ENCODE peak calls at places on chromosomes 12 and 14, in four cellular contexts. One of them, this sample, is unnamed.

GRCh38 chr12:128381537-128381936 is 114.6 kb downstream of the TMEM132C start:
- DNase-seq in GM20000: no peak
- DNase-seq in HEK293T: no peak
- DNase-seq in renal cortical epithelial cell: no peak
- DNase-seq in this sample: no peak

GRCh38 chr12:113612076-113612728 is 140.5 kb upstream of the LHX5 start:
- DNase-seq in HEK293T: no peak
- DNase-seq in renal cortical epithelial cell: no peak
- DNase-seq in GM20000: no peak
- DNase-seq in this sample: no peak

GRCh38 chr12:119479121-119479561 is 114.4 kb upstream of the TMEM233 start:
- DNase-seq in HEK293T: no peak
- DNase-seq in GM20000: no peak
- DNase-seq in renal cortical epithelial cell: no peak
- DNase-seq in this sample: no peak

GRCh38 chr12:30323008-30323407 is 372.7 kb downstream of the IPO8 start:
- DNase-seq in GM20000: no peak
- DNase-seq in renal cortical epithelial cell: no peak
- DNase-seq in HEK293T: no peak
- DNase-seq in this sample: no peak

GRCh38 chr14:39097159-39097558 is 5.9 kb downstream of the SEC23A start:
- DNase-seq in renal cortical epithelial cell: peak; percentile 85
- DNase-seq in HEK293T: no peak
- DNase-seq in GM20000: no peak
- DNase-seq in this sample: no peak

GRCh38 chr14:74324945-74325361 is 22.2 kb upstream of the ABCD4 start:
- DNase-seq in HEK293T: peak; percentile 65
- DNase-seq in renal cortical epithelial cell: peak; percentile 41
- DNase-seq in GM20000: peak; percentile 37
- DNase-seq in this sample: no peak

GRCh38 chr14:85131523-85131922 is 398.4 kb upstream of the FLRT2 start:
- DNase-seq in HEK293T: no peak
- DNase-seq in GM20000: no peak
- DNase-seq in renal cortical epithelial cell: no peak
- DNase-seq in this sample: no peak

GRCh38 chr14:29838752-29839151 is 88.9 kb downstream of the PRKD1 start:
- DNase-seq in GM20000: no peak
- DNase-seq in HEK293T: no peak
- DNase-seq in renal cortical epithelial cell: no peak
- DNase-seq in this sample: no peak

GRCh38 chr12:124506145-124506831 is 61.1 kb downstream of the NCOR2 start:
- DNase-seq in GM20000: no peak
- DNase-seq in HEK293T: no peak
- DNase-seq in renal cortical epithelial cell: no peak
- DNase-seq in this sample: peak; percentile 71

GRCh38 chr14:99122521-99123125 is 149.4 kb downstream of the BCL11B start:
- DNase-seq in HEK293T: peak; percentile 62
- DNase-seq in GM20000: no peak
- DNase-seq in renal cortical epithelial cell: no peak
- DNase-seq in this sample: no peak

GRCh38 chr12:12548713-12549112 is 13.9 kb downstream of the DUSP16 start:
- DNase-seq in HEK293T: no peak
- DNase-seq in GM20000: peak; percentile 30
- DNase-seq in renal cortical epithelial cell: no peak
- DNase-seq in this sample: no peak

GRCh38 chr12:93569656-93570551 is 2.6 kb upstream of the SOCS2 start:
- DNase-seq in GM20000: peak; percentile 88
- DNase-seq in HEK293T: peak; percentile 84
- DNase-seq in renal cortical epithelial cell: peak; percentile 75
- DNase-seq in this sample: peak; percentile 89

GRCh38 chr14:103140316-103141109 is 17.3 kb downstream of the TNFAIP2 start:
- DNase-seq in renal cortical epithelial cell: peak; percentile 89
- DNase-seq in HEK293T: no peak
- DNase-seq in GM20000: peak; percentile 83
- DNase-seq in this sample: peak; percentile 30

GRCh38 chr14:45252356-45253069 is 489 bp downstream of the MIS18BP1 start:
- DNase-seq in GM20000: no peak
- DNase-seq in renal cortical epithelial cell: no peak
- DNase-seq in HEK293T: no peak
- DNase-seq in this sample: peak; percentile 7

GRCh38 chr12:402127-402456 is 648 bp downstream of the CCDC77 start:
- DNase-seq in GM20000: no peak
- DNase-seq in renal cortical epithelial cell: peak; percentile 45
- DNase-seq in HEK293T: peak; percentile 16
- DNase-seq in this sample: peak; percentile 14

GRCh38 chr12:111557271-111558106 is 41.6 kb downstream of the ATXN2 start:
- DNase-seq in HEK293T: no peak
- DNase-seq in GM20000: no peak
- DNase-seq in renal cortical epithelial cell: peak; percentile 54
- DNase-seq in this sample: no peak